ENCODE peak calls at places on chromosomes 6 and 20, in five cellular contexts. K is aorta; Z is CD4-positive, alpha-beta memory T cell; X is nucleus accumbens; P is prostate gland. T is an unnamed sample.

GRCh38 chr6:45610374-45610773 is 232.6 kb upstream of the SUPT3H start:
- DNase-seq in K (no peak), P (no peak), Z (no peak), X (no peak), T (no peak)

GRCh38 chr6:84764332-84765049 is at the start of gene TBX18:
- DNase-seq in K (peak), P (no peak), Z (no peak), X (no peak), T (no peak)

GRCh38 chr6:105215506-105215905 is 35.7 kb upstream of the POPDC3 start:
- DNase-seq in P (no peak), K (no peak), Z (no peak), X (no peak), T (no peak)

GRCh38 chr6:1474205-1474604 is 84.8 kb downstream of the FOXF2 start:
- DNase-seq in K (no peak), P (no peak), Z (no peak), X (no peak), T (no peak)

GRCh38 chr6:71419217-71419953 is 130.8 kb downstream of the OGFRL1 start:
- DNase-seq in K (no peak), X (no peak), Z (no peak), P (no peak), T (no peak)

GRCh38 chr6:31438677-31439076 is 35.3 kb downstream of the MICA start:
- DNase-seq in Z (no peak), P (no peak), X (no peak), K (no peak), T (no peak)

GRCh38 chr6:32218167-32218566 is 5.7 kb downstream of the NOTCH4 start:
- DNase-seq in P (no peak), Z (no peak), X (no peak), K (no peak), T (no peak)

GRCh38 chr20:47347661-47348462 is 8.6 kb downstream of the ZMYND8 start:
- DNase-seq in X (no peak), P (no peak), Z (no peak), K (no peak), T (no peak)